ENCODE peak calls at places on chromosomes 1 and 21, in ten cellular contexts. One of them, this sample, is unnamed.

GRCh38 chr1:214966366-214966765 is 116.2 kb upstream of the KCNK2 start:
- DNase-seq in activated naive CD4-positive, alpha-beta T cell treated with Interleukin-2 at 50 U/mL for 16 hours: no peak
- DNase-seq in activated T-cell treated with anti-CD3 and anti-CD28 coated beads for 24 hours: no peak
- DNase-seq in left kidney: no peak
- DNase-seq in stimulated activated naive B cell treated with anti-CD40 and anti-IgM and Interleukin-4, amounts not matched to agents 10 μg/mL and 1 μg/mL and 100 μg/mL, for 72 hours: no peak
- DNase-seq in skeletal muscle cell: peak
- DNase-seq in T follicular helper cell: no peak
- DNase-seq in sciatic nerve: no peak
- DNase-seq in GM03348: peak
- DNase-seq in A172: no peak
- DNase-seq in this sample: no peak

GRCh38 chr1:204407314-204407971 is 4.2 kb downstream of the PPP1R15B start:
- DNase-seq in activated naive CD4-positive, alpha-beta T cell treated with Interleukin-2 at 50 U/mL for 16 hours: no peak
- DNase-seq in activated T-cell treated with anti-CD3 and anti-CD28 coated beads for 24 hours: no peak
- DNase-seq in left kidney: no peak
- DNase-seq in stimulated activated naive B cell treated with anti-CD40 and anti-IgM and Interleukin-4, amounts not matched to agents 10 μg/mL and 1 μg/mL and 100 μg/mL, for 72 hours: no peak
- DNase-seq in skeletal muscle cell: no peak
- DNase-seq in T follicular helper cell: no peak
- DNase-seq in sciatic nerve: no peak
- DNase-seq in GM03348: no peak
- DNase-seq in A172: no peak
- DNase-seq in this sample: no peak

GRCh38 chr1:97943354-97943753 is 22.5 kb upstream of the DPYD start:
- DNase-seq in activated naive CD4-positive, alpha-beta T cell treated with Interleukin-2 at 50 U/mL for 16 hours: no peak
- DNase-seq in activated T-cell treated with anti-CD3 and anti-CD28 coated beads for 24 hours: no peak
- DNase-seq in left kidney: peak
- DNase-seq in stimulated activated naive B cell treated with anti-CD40 and anti-IgM and Interleukin-4, amounts not matched to agents 10 μg/mL and 1 μg/mL and 100 μg/mL, for 72 hours: no peak
- DNase-seq in skeletal muscle cell: peak
- DNase-seq in T follicular helper cell: no peak
- DNase-seq in sciatic nerve: no peak
- DNase-seq in GM03348: peak
- DNase-seq in A172: no peak
- DNase-seq in this sample: no peak

GRCh38 chr21:43805275-43805800 is 16.0 kb downstream of the RRP1 start:
- DNase-seq in activated naive CD4-positive, alpha-beta T cell treated with Interleukin-2 at 50 U/mL for 16 hours: no peak
- DNase-seq in activated T-cell treated with anti-CD3 and anti-CD28 coated beads for 24 hours: no peak
- DNase-seq in left kidney: no peak
- DNase-seq in stimulated activated naive B cell treated with anti-CD40 and anti-IgM and Interleukin-4, amounts not matched to agents 10 μg/mL and 1 μg/mL and 100 μg/mL, for 72 hours: peak
- DNase-seq in skeletal muscle cell: no peak
- DNase-seq in T follicular helper cell: no peak
- DNase-seq in sciatic nerve: no peak
- DNase-seq in GM03348: no peak
- DNase-seq in A172: no peak
- DNase-seq in this sample: no peak

GRCh38 chr1:38071530-38072266 is 25.1 kb upstream of the POU3F1 start:
- DNase-seq in activated naive CD4-positive, alpha-beta T cell treated with Interleukin-2 at 50 U/mL for 16 hours: no peak
- DNase-seq in activated T-cell treated with anti-CD3 and anti-CD28 coated beads for 24 hours: no peak
- DNase-seq in left kidney: peak
- DNase-seq in stimulated activated naive B cell treated with anti-CD40 and anti-IgM and Interleukin-4, amounts not matched to agents 10 μg/mL and 1 μg/mL and 100 μg/mL, for 72 hours: no peak
- DNase-seq in skeletal muscle cell: peak
- DNase-seq in T follicular helper cell: no peak
- DNase-seq in sciatic nerve: no peak
- DNase-seq in GM03348: peak
- DNase-seq in A172: peak
- DNase-seq in this sample: no peak

GRCh38 chr21:37449302-37449937 is 82.8 kb downstream of the DYRK1A start:
- DNase-seq in activated naive CD4-positive, alpha-beta T cell treated with Interleukin-2 at 50 U/mL for 16 hours: no peak
- DNase-seq in activated T-cell treated with anti-CD3 and anti-CD28 coated beads for 24 hours: no peak
- DNase-seq in left kidney: no peak
- DNase-seq in stimulated activated naive B cell treated with anti-CD40 and anti-IgM and Interleukin-4, amounts not matched to agents 10 μg/mL and 1 μg/mL and 100 μg/mL, for 72 hours: no peak
- DNase-seq in skeletal muscle cell: no peak
- DNase-seq in T follicular helper cell: no peak
- DNase-seq in sciatic nerve: no peak
- DNase-seq in GM03348: no peak
- DNase-seq in A172: no peak
- DNase-seq in this sample: no peak

GRCh38 chr1:232795497-232796068 is 9.6 kb upstream of the MAP10 start:
- DNase-seq in activated naive CD4-positive, alpha-beta T cell treated with Interleukin-2 at 50 U/mL for 16 hours: no peak
- DNase-seq in activated T-cell treated with anti-CD3 and anti-CD28 coated beads for 24 hours: no peak
- DNase-seq in left kidney: no peak
- DNase-seq in stimulated activated naive B cell treated with anti-CD40 and anti-IgM and Interleukin-4, amounts not matched to agents 10 μg/mL and 1 μg/mL and 100 μg/mL, for 72 hours: no peak
- DNase-seq in skeletal muscle cell: no peak
- DNase-seq in T follicular helper cell: no peak
- DNase-seq in sciatic nerve: no peak
- DNase-seq in GM03348: no peak
- DNase-seq in A172: no peak
- DNase-seq in this sample: no peak

GRCh38 chr1:207020709-207021107 is 11.8 kb downstream of the C1orf116 start:
- DNase-seq in activated naive CD4-positive, alpha-beta T cell treated with Interleukin-2 at 50 U/mL for 16 hours: no peak
- DNase-seq in activated T-cell treated with anti-CD3 and anti-CD28 coated beads for 24 hours: no peak
- DNase-seq in left kidney: no peak
- DNase-seq in stimulated activated naive B cell treated with anti-CD40 and anti-IgM and Interleukin-4, amounts not matched to agents 10 μg/mL and 1 μg/mL and 100 μg/mL, for 72 hours: no peak
- DNase-seq in skeletal muscle cell: no peak
- DNase-seq in T follicular helper cell: no peak
- DNase-seq in sciatic nerve: no peak
- DNase-seq in GM03348: no peak
- DNase-seq in A172: no peak
- DNase-seq in this sample: no peak

GRCh38 chr1:198756470-198756869 is 117.6 kb downstream of the PTPRC start:
- DNase-seq in activated naive CD4-positive, alpha-beta T cell treated with Interleukin-2 at 50 U/mL for 16 hours: no peak
- DNase-seq in activated T-cell treated with anti-CD3 and anti-CD28 coated beads for 24 hours: no peak
- DNase-seq in left kidney: peak
- DNase-seq in stimulated activated naive B cell treated with anti-CD40 and anti-IgM and Interleukin-4, amounts not matched to agents 10 μg/mL and 1 μg/mL and 100 μg/mL, for 72 hours: no peak
- DNase-seq in skeletal muscle cell: no peak
- DNase-seq in T follicular helper cell: no peak
- DNase-seq in sciatic nerve: no peak
- DNase-seq in GM03348: no peak
- DNase-seq in A172: peak
- DNase-seq in this sample: no peak

GRCh38 chr1:68141079-68141800 is 90.8 kb upstream of the DIRAS3 start:
- DNase-seq in activated naive CD4-positive, alpha-beta T cell treated with Interleukin-2 at 50 U/mL for 16 hours: no peak
- DNase-seq in activated T-cell treated with anti-CD3 and anti-CD28 coated beads for 24 hours: no peak
- DNase-seq in left kidney: peak
- DNase-seq in stimulated activated naive B cell treated with anti-CD40 and anti-IgM and Interleukin-4, amounts not matched to agents 10 μg/mL and 1 μg/mL and 100 μg/mL, for 72 hours: no peak
- DNase-seq in skeletal muscle cell: no peak
- DNase-seq in T follicular helper cell: no peak
- DNase-seq in sciatic nerve: no peak
- DNase-seq in GM03348: peak
- DNase-seq in A172: peak
- DNase-seq in this sample: no peak

GRCh38 chr1:15410884-15411245 is 1.2 kb downstream of the EFHD2 start:
- DNase-seq in activated naive CD4-positive, alpha-beta T cell treated with Interleukin-2 at 50 U/mL for 16 hours: no peak
- DNase-seq in activated T-cell treated with anti-CD3 and anti-CD28 coated beads for 24 hours: no peak
- DNase-seq in left kidney: peak
- DNase-seq in stimulated activated naive B cell treated with anti-CD40 and anti-IgM and Interleukin-4, amounts not matched to agents 10 μg/mL and 1 μg/mL and 100 μg/mL, for 72 hours: no peak
- DNase-seq in skeletal muscle cell: no peak
- DNase-seq in T follicular helper cell: no peak
- DNase-seq in sciatic nerve: no peak
- DNase-seq in GM03348: no peak
- DNase-seq in A172: no peak
- DNase-seq in this sample: no peak

GRCh38 chr1:8510041-8510823 is 192.3 kb downstream of the SLC45A1 start:
- DNase-seq in activated naive CD4-positive, alpha-beta T cell treated with Interleukin-2 at 50 U/mL for 16 hours: peak
- DNase-seq in activated T-cell treated with anti-CD3 and anti-CD28 coated beads for 24 hours: peak
- DNase-seq in left kidney: peak
- DNase-seq in stimulated activated naive B cell treated with anti-CD40 and anti-IgM and Interleukin-4, amounts not matched to agents 10 μg/mL and 1 μg/mL and 100 μg/mL, for 72 hours: no peak
- DNase-seq in skeletal muscle cell: peak
- DNase-seq in T follicular helper cell: peak
- DNase-seq in sciatic nerve: no peak
- DNase-seq in GM03348: peak
- DNase-seq in A172: no peak
- DNase-seq in this sample: no peak

GRCh38 chr1:232571523-232571922 is 58.4 kb downstream of the SIPA1L2 start:
- DNase-seq in activated naive CD4-positive, alpha-beta T cell treated with Interleukin-2 at 50 U/mL for 16 hours: no peak
- DNase-seq in activated T-cell treated with anti-CD3 and anti-CD28 coated beads for 24 hours: no peak
- DNase-seq in left kidney: no peak
- DNase-seq in stimulated activated naive B cell treated with anti-CD40 and anti-IgM and Interleukin-4, amounts not matched to agents 10 μg/mL and 1 μg/mL and 100 μg/mL, for 72 hours: no peak
- DNase-seq in skeletal muscle cell: peak
- DNase-seq in T follicular helper cell: no peak
- DNase-seq in sciatic nerve: no peak
- DNase-seq in GM03348: no peak
- DNase-seq in A172: peak
- DNase-seq in this sample: no peak

GRCh38 chr1:109615879-109616278 is 3.5 kb downstream of the GNAT2 start:
- DNase-seq in activated naive CD4-positive, alpha-beta T cell treated with Interleukin-2 at 50 U/mL for 16 hours: no peak
- DNase-seq in activated T-cell treated with anti-CD3 and anti-CD28 coated beads for 24 hours: no peak
- DNase-seq in left kidney: peak
- DNase-seq in stimulated activated naive B cell treated with anti-CD40 and anti-IgM and Interleukin-4, amounts not matched to agents 10 μg/mL and 1 μg/mL and 100 μg/mL, for 72 hours: peak
- DNase-seq in skeletal muscle cell: no peak
- DNase-seq in T follicular helper cell: no peak
- DNase-seq in sciatic nerve: no peak
- DNase-seq in GM03348: no peak
- DNase-seq in A172: no peak
- DNase-seq in this sample: no peak

GRCh38 chr1:197073978-197074377 is 6.9 kb upstream of the F13B start:
- DNase-seq in activated naive CD4-positive, alpha-beta T cell treated with Interleukin-2 at 50 U/mL for 16 hours: no peak
- DNase-seq in activated T-cell treated with anti-CD3 and anti-CD28 coated beads for 24 hours: no peak
- DNase-seq in left kidney: no peak
- DNase-seq in stimulated activated naive B cell treated with anti-CD40 and anti-IgM and Interleukin-4, amounts not matched to agents 10 μg/mL and 1 μg/mL and 100 μg/mL, for 72 hours: no peak
- DNase-seq in skeletal muscle cell: no peak
- DNase-seq in T follicular helper cell: no peak
- DNase-seq in sciatic nerve: no peak
- DNase-seq in GM03348: no peak
- DNase-seq in A172: no peak
- DNase-seq in this sample: no peak

GRCh38 chr1:56617141-56617540 is 28.0 kb upstream of the PRKAA2 start:
- DNase-seq in activated naive CD4-positive, alpha-beta T cell treated with Interleukin-2 at 50 U/mL for 16 hours: no peak
- DNase-seq in activated T-cell treated with anti-CD3 and anti-CD28 coated beads for 24 hours: no peak
- DNase-seq in left kidney: no peak
- DNase-seq in stimulated activated naive B cell treated with anti-CD40 and anti-IgM and Interleukin-4, amounts not matched to agents 10 μg/mL and 1 μg/mL and 100 μg/mL, for 72 hours: no peak
- DNase-seq in skeletal muscle cell: peak
- DNase-seq in T follicular helper cell: no peak
- DNase-seq in sciatic nerve: no peak
- DNase-seq in GM03348: no peak
- DNase-seq in A172: no peak
- DNase-seq in this sample: no peak

GRCh38 chr1:228004331-228004871 is 2.4 kb upstream of the WNT3A start:
- DNase-seq in activated naive CD4-positive, alpha-beta T cell treated with Interleukin-2 at 50 U/mL for 16 hours: no peak
- DNase-seq in activated T-cell treated with anti-CD3 and anti-CD28 coated beads for 24 hours: no peak
- DNase-seq in left kidney: peak
- DNase-seq in stimulated activated naive B cell treated with anti-CD40 and anti-IgM and Interleukin-4, amounts not matched to agents 10 μg/mL and 1 μg/mL and 100 μg/mL, for 72 hours: no peak
- DNase-seq in skeletal muscle cell: no peak
- DNase-seq in T follicular helper cell: no peak
- DNase-seq in sciatic nerve: peak
- DNase-seq in GM03348: no peak
- DNase-seq in A172: peak
- DNase-seq in this sample: no peak

GRCh38 chr1:245804696-245805095 is 649.9 kb downstream of the KIF26B start:
- DNase-seq in activated naive CD4-positive, alpha-beta T cell treated with Interleukin-2 at 50 U/mL for 16 hours: no peak
- DNase-seq in activated T-cell treated with anti-CD3 and anti-CD28 coated beads for 24 hours: no peak
- DNase-seq in left kidney: no peak
- DNase-seq in stimulated activated naive B cell treated with anti-CD40 and anti-IgM and Interleukin-4, amounts not matched to agents 10 μg/mL and 1 μg/mL and 100 μg/mL, for 72 hours: no peak
- DNase-seq in skeletal muscle cell: no peak
- DNase-seq in T follicular helper cell: no peak
- DNase-seq in sciatic nerve: no peak
- DNase-seq in GM03348: no peak
- DNase-seq in A172: no peak
- DNase-seq in this sample: no peak

GRCh38 chr1:6225651-6226050 is 10.1 kb downstream of the ICMT start:
- DNase-seq in activated naive CD4-positive, alpha-beta T cell treated with Interleukin-2 at 50 U/mL for 16 hours: no peak
- DNase-seq in activated T-cell treated with anti-CD3 and anti-CD28 coated beads for 24 hours: no peak
- DNase-seq in left kidney: no peak
- DNase-seq in stimulated activated naive B cell treated with anti-CD40 and anti-IgM and Interleukin-4, amounts not matched to agents 10 μg/mL and 1 μg/mL and 100 μg/mL, for 72 hours: no peak
- DNase-seq in skeletal muscle cell: no peak
- DNase-seq in T follicular helper cell: no peak
- DNase-seq in sciatic nerve: no peak
- DNase-seq in GM03348: no peak
- DNase-seq in A172: no peak
- DNase-seq in this sample: no peak

GRCh38 chr1:183285746-183286145 is 99.7 kb downstream of the LAMC2 start:
- DNase-seq in activated naive CD4-positive, alpha-beta T cell treated with Interleukin-2 at 50 U/mL for 16 hours: no peak
- DNase-seq in activated T-cell treated with anti-CD3 and anti-CD28 coated beads for 24 hours: no peak
- DNase-seq in left kidney: no peak
- DNase-seq in stimulated activated naive B cell treated with anti-CD40 and anti-IgM and Interleukin-4, amounts not matched to agents 10 μg/mL and 1 μg/mL and 100 μg/mL, for 72 hours: no peak
- DNase-seq in skeletal muscle cell: no peak
- DNase-seq in T follicular helper cell: no peak
- DNase-seq in sciatic nerve: no peak
- DNase-seq in GM03348: no peak
- DNase-seq in A172: no peak
- DNase-seq in this sample: no peak

GRCh38 chr1:179953974-179954493 is 576 bp upstream of the CEP350 start:
- DNase-seq in activated naive CD4-positive, alpha-beta T cell treated with Interleukin-2 at 50 U/mL for 16 hours: peak
- DNase-seq in activated T-cell treated with anti-CD3 and anti-CD28 coated beads for 24 hours: peak
- DNase-seq in left kidney: no peak
- DNase-seq in stimulated activated naive B cell treated with anti-CD40 and anti-IgM and Interleukin-4, amounts not matched to agents 10 μg/mL and 1 μg/mL and 100 μg/mL, for 72 hours: peak
- DNase-seq in skeletal muscle cell: peak
- DNase-seq in T follicular helper cell: peak
- DNase-seq in sciatic nerve: no peak
- DNase-seq in GM03348: peak
- DNase-seq in A172: no peak
- DNase-seq in this sample: no peak

GRCh38 chr1:212179394-212180076 is 105.7 kb upstream of the PPP2R5A start:
- DNase-seq in activated naive CD4-positive, alpha-beta T cell treated with Interleukin-2 at 50 U/mL for 16 hours: no peak
- DNase-seq in activated T-cell treated with anti-CD3 and anti-CD28 coated beads for 24 hours: no peak
- DNase-seq in left kidney: no peak
- DNase-seq in stimulated activated naive B cell treated with anti-CD40 and anti-IgM and Interleukin-4, amounts not matched to agents 10 μg/mL and 1 μg/mL and 100 μg/mL, for 72 hours: no peak
- DNase-seq in skeletal muscle cell: peak
- DNase-seq in T follicular helper cell: no peak
- DNase-seq in sciatic nerve: no peak
- DNase-seq in GM03348: peak
- DNase-seq in A172: peak
- DNase-seq in this sample: peak

GRCh38 chr1:227951624-227952373 is 4.1 kb upstream of the WNT9A start:
- DNase-seq in activated naive CD4-positive, alpha-beta T cell treated with Interleukin-2 at 50 U/mL for 16 hours: no peak
- DNase-seq in activated T-cell treated with anti-CD3 and anti-CD28 coated beads for 24 hours: no peak
- DNase-seq in left kidney: no peak
- DNase-seq in stimulated activated naive B cell treated with anti-CD40 and anti-IgM and Interleukin-4, amounts not matched to agents 10 μg/mL and 1 μg/mL and 100 μg/mL, for 72 hours: no peak
- DNase-seq in skeletal muscle cell: no peak
- DNase-seq in T follicular helper cell: no peak
- DNase-seq in sciatic nerve: peak
- DNase-seq in GM03348: peak
- DNase-seq in A172: no peak
- DNase-seq in this sample: no peak

GRCh38 chr1:221636967-221637366 is 104.9 kb downstream of the DUSP10 start:
- DNase-seq in activated naive CD4-positive, alpha-beta T cell treated with Interleukin-2 at 50 U/mL for 16 hours: no peak
- DNase-seq in activated T-cell treated with anti-CD3 and anti-CD28 coated beads for 24 hours: no peak
- DNase-seq in left kidney: no peak
- DNase-seq in stimulated activated naive B cell treated with anti-CD40 and anti-IgM and Interleukin-4, amounts not matched to agents 10 μg/mL and 1 μg/mL and 100 μg/mL, for 72 hours: no peak
- DNase-seq in skeletal muscle cell: no peak
- DNase-seq in T follicular helper cell: no peak
- DNase-seq in sciatic nerve: no peak
- DNase-seq in GM03348: no peak
- DNase-seq in A172: no peak
- DNase-seq in this sample: no peak

GRCh38 chr1:185156321-185156853 is 366 bp downstream of the TRMT1L start:
- DNase-seq in activated naive CD4-positive, alpha-beta T cell treated with Interleukin-2 at 50 U/mL for 16 hours: no peak
- DNase-seq in activated T-cell treated with anti-CD3 and anti-CD28 coated beads for 24 hours: no peak
- DNase-seq in left kidney: peak
- DNase-seq in stimulated activated naive B cell treated with anti-CD40 and anti-IgM and Interleukin-4, amounts not matched to agents 10 μg/mL and 1 μg/mL and 100 μg/mL, for 72 hours: no peak
- DNase-seq in skeletal muscle cell: no peak
- DNase-seq in T follicular helper cell: no peak
- DNase-seq in sciatic nerve: no peak
- DNase-seq in GM03348: no peak
- DNase-seq in A172: peak
- DNase-seq in this sample: no peak

GRCh38 chr21:31798842-31799691 is 67.1 kb upstream of the SCAF4 start:
- DNase-seq in activated naive CD4-positive, alpha-beta T cell treated with Interleukin-2 at 50 U/mL for 16 hours: no peak
- DNase-seq in activated T-cell treated with anti-CD3 and anti-CD28 coated beads for 24 hours: no peak
- DNase-seq in left kidney: peak
- DNase-seq in stimulated activated naive B cell treated with anti-CD40 and anti-IgM and Interleukin-4, amounts not matched to agents 10 μg/mL and 1 μg/mL and 100 μg/mL, for 72 hours: no peak
- DNase-seq in skeletal muscle cell: no peak
- DNase-seq in T follicular helper cell: no peak
- DNase-seq in sciatic nerve: no peak
- DNase-seq in GM03348: no peak
- DNase-seq in A172: no peak
- DNase-seq in this sample: no peak

GRCh38 chr1:42153598-42153995 is 387 bp downstream of the GUCA2B start:
- DNase-seq in activated naive CD4-positive, alpha-beta T cell treated with Interleukin-2 at 50 U/mL for 16 hours: no peak
- DNase-seq in activated T-cell treated with anti-CD3 and anti-CD28 coated beads for 24 hours: no peak
- DNase-seq in left kidney: no peak
- DNase-seq in stimulated activated naive B cell treated with anti-CD40 and anti-IgM and Interleukin-4, amounts not matched to agents 10 μg/mL and 1 μg/mL and 100 μg/mL, for 72 hours: no peak
- DNase-seq in skeletal muscle cell: no peak
- DNase-seq in T follicular helper cell: no peak
- DNase-seq in sciatic nerve: no peak
- DNase-seq in GM03348: no peak
- DNase-seq in A172: no peak
- DNase-seq in this sample: no peak

GRCh38 chr21:45547211-45547900 is 5.1 kb upstream of the SLC19A1 start:
- DNase-seq in activated naive CD4-positive, alpha-beta T cell treated with Interleukin-2 at 50 U/mL for 16 hours: no peak
- DNase-seq in activated T-cell treated with anti-CD3 and anti-CD28 coated beads for 24 hours: no peak
- DNase-seq in left kidney: no peak
- DNase-seq in stimulated activated naive B cell treated with anti-CD40 and anti-IgM and Interleukin-4, amounts not matched to agents 10 μg/mL and 1 μg/mL and 100 μg/mL, for 72 hours: no peak
- DNase-seq in skeletal muscle cell: no peak
- DNase-seq in T follicular helper cell: no peak
- DNase-seq in sciatic nerve: peak
- DNase-seq in GM03348: no peak
- DNase-seq in A172: no peak
- DNase-seq in this sample: no peak